ENCODE peak calls at places on chromosomes 4 and X, in ten cellular contexts. One of them, this sample, is unnamed.

GRCh38 chrX:65697915-65698796 is 30.7 kb downstream of the MSN start:
- DNase-seq in CD8-positive, alpha-beta T cell: peak
- DNase-seq in HTR-8/SVneo: no peak
- DNase-seq in suprapubic skin: no peak
- DNase-seq in MCF 10A: no peak
- DNase-seq in CD4-positive, alpha-beta T cell: peak
- DNase-seq in upper lobe of right lung: peak
- DNase-seq in stimulated activated CD8-positive, alpha-beta memory T cell treated with anti-CD3 and anti-CD28 coated beads, Interleukin-7, amount 100 ng/mL, for 24 hours: peak
- DNase-seq in AG04449: no peak
- DNase-seq in astrocyte of the spinal cord: no peak
- DNase-seq in this sample: no peak

GRCh38 chrX:78650906-78651437 is 8.2 kb downstream of the RTL3 start:
- DNase-seq in CD8-positive, alpha-beta T cell: no peak
- DNase-seq in HTR-8/SVneo: no peak
- DNase-seq in suprapubic skin: no peak
- DNase-seq in MCF 10A: no peak
- DNase-seq in CD4-positive, alpha-beta T cell: no peak
- DNase-seq in upper lobe of right lung: no peak
- DNase-seq in stimulated activated CD8-positive, alpha-beta memory T cell treated with anti-CD3 and anti-CD28 coated beads, Interleukin-7, amount 100 ng/mL, for 24 hours: no peak
- DNase-seq in AG04449: peak
- DNase-seq in astrocyte of the spinal cord: peak
- DNase-seq in this sample: no peak

GRCh38 chr4:148874331-148874730 is 432.1 kb upstream of the NR3C2 start:
- DNase-seq in CD8-positive, alpha-beta T cell: no peak
- DNase-seq in HTR-8/SVneo: no peak
- DNase-seq in suprapubic skin: no peak
- DNase-seq in MCF 10A: no peak
- DNase-seq in CD4-positive, alpha-beta T cell: no peak
- DNase-seq in upper lobe of right lung: no peak
- DNase-seq in stimulated activated CD8-positive, alpha-beta memory T cell treated with anti-CD3 and anti-CD28 coated beads, Interleukin-7, amount 100 ng/mL, for 24 hours: no peak
- DNase-seq in AG04449: no peak
- DNase-seq in astrocyte of the spinal cord: no peak
- DNase-seq in this sample: no peak

GRCh38 chr4:154707877-154708276 is 35.9 kb upstream of the LRAT start:
- DNase-seq in CD8-positive, alpha-beta T cell: no peak
- DNase-seq in HTR-8/SVneo: no peak
- DNase-seq in suprapubic skin: no peak
- DNase-seq in MCF 10A: peak
- DNase-seq in CD4-positive, alpha-beta T cell: no peak
- DNase-seq in upper lobe of right lung: no peak
- DNase-seq in stimulated activated CD8-positive, alpha-beta memory T cell treated with anti-CD3 and anti-CD28 coated beads, Interleukin-7, amount 100 ng/mL, for 24 hours: no peak
- DNase-seq in AG04449: no peak
- DNase-seq in astrocyte of the spinal cord: no peak
- DNase-seq in this sample: no peak

GRCh38 chr4:94419549-94419948 is 32.2 kb upstream of the PDLIM5 start:
- DNase-seq in CD8-positive, alpha-beta T cell: no peak
- DNase-seq in HTR-8/SVneo: no peak
- DNase-seq in suprapubic skin: no peak
- DNase-seq in MCF 10A: no peak
- DNase-seq in CD4-positive, alpha-beta T cell: no peak
- DNase-seq in upper lobe of right lung: no peak
- DNase-seq in stimulated activated CD8-positive, alpha-beta memory T cell treated with anti-CD3 and anti-CD28 coated beads, Interleukin-7, amount 100 ng/mL, for 24 hours: no peak
- DNase-seq in AG04449: no peak
- DNase-seq in astrocyte of the spinal cord: no peak
- DNase-seq in this sample: no peak

GRCh38 chr4:145066063-145066501 is 31.9 kb downstream of the ANAPC10 start:
- DNase-seq in CD8-positive, alpha-beta T cell: no peak
- DNase-seq in HTR-8/SVneo: no peak
- DNase-seq in suprapubic skin: no peak
- DNase-seq in MCF 10A: no peak
- DNase-seq in CD4-positive, alpha-beta T cell: no peak
- DNase-seq in upper lobe of right lung: no peak
- DNase-seq in stimulated activated CD8-positive, alpha-beta memory T cell treated with anti-CD3 and anti-CD28 coated beads, Interleukin-7, amount 100 ng/mL, for 24 hours: no peak
- DNase-seq in AG04449: no peak
- DNase-seq in astrocyte of the spinal cord: peak
- DNase-seq in this sample: no peak

GRCh38 chr4:576991-577498 is 950 bp upstream of the TMEM271 start:
- DNase-seq in CD8-positive, alpha-beta T cell: no peak
- DNase-seq in HTR-8/SVneo: no peak
- DNase-seq in suprapubic skin: no peak
- DNase-seq in MCF 10A: peak
- DNase-seq in CD4-positive, alpha-beta T cell: no peak
- DNase-seq in upper lobe of right lung: no peak
- DNase-seq in stimulated activated CD8-positive, alpha-beta memory T cell treated with anti-CD3 and anti-CD28 coated beads, Interleukin-7, amount 100 ng/mL, for 24 hours: no peak
- DNase-seq in AG04449: no peak
- DNase-seq in astrocyte of the spinal cord: no peak
- DNase-seq in this sample: no peak

GRCh38 chr4:47525154-47525819 is 40.2 kb downstream of the ATP10D start:
- DNase-seq in CD8-positive, alpha-beta T cell: no peak
- DNase-seq in HTR-8/SVneo: peak
- DNase-seq in suprapubic skin: no peak
- DNase-seq in MCF 10A: peak
- DNase-seq in CD4-positive, alpha-beta T cell: no peak
- DNase-seq in upper lobe of right lung: no peak
- DNase-seq in stimulated activated CD8-positive, alpha-beta memory T cell treated with anti-CD3 and anti-CD28 coated beads, Interleukin-7, amount 100 ng/mL, for 24 hours: no peak
- DNase-seq in AG04449: peak
- DNase-seq in astrocyte of the spinal cord: peak
- DNase-seq in this sample: no peak

GRCh38 chrX:79146552-79147390 is 2.3 kb downstream of the GPR174 start:
- DNase-seq in CD8-positive, alpha-beta T cell: no peak
- DNase-seq in HTR-8/SVneo: no peak
- DNase-seq in suprapubic skin: no peak
- DNase-seq in MCF 10A: no peak
- DNase-seq in CD4-positive, alpha-beta T cell: no peak
- DNase-seq in upper lobe of right lung: no peak
- DNase-seq in stimulated activated CD8-positive, alpha-beta memory T cell treated with anti-CD3 and anti-CD28 coated beads, Interleukin-7, amount 100 ng/mL, for 24 hours: no peak
- DNase-seq in AG04449: no peak
- DNase-seq in astrocyte of the spinal cord: no peak
- DNase-seq in this sample: no peak

GRCh38 chr4:138460477-138460876 is 218.3 kb upstream of the SLC7A11 start:
- DNase-seq in CD8-positive, alpha-beta T cell: no peak
- DNase-seq in HTR-8/SVneo: no peak
- DNase-seq in suprapubic skin: no peak
- DNase-seq in MCF 10A: no peak
- DNase-seq in CD4-positive, alpha-beta T cell: no peak
- DNase-seq in upper lobe of right lung: no peak
- DNase-seq in stimulated activated CD8-positive, alpha-beta memory T cell treated with anti-CD3 and anti-CD28 coated beads, Interleukin-7, amount 100 ng/mL, for 24 hours: no peak
- DNase-seq in AG04449: no peak
- DNase-seq in astrocyte of the spinal cord: no peak
- DNase-seq in this sample: no peak

GRCh38 chrX:104419211-104419610 is 146.8 kb upstream of the IL1RAPL2 start:
- DNase-seq in CD8-positive, alpha-beta T cell: no peak
- DNase-seq in HTR-8/SVneo: no peak
- DNase-seq in suprapubic skin: no peak
- DNase-seq in MCF 10A: peak
- DNase-seq in CD4-positive, alpha-beta T cell: no peak
- DNase-seq in upper lobe of right lung: no peak
- DNase-seq in stimulated activated CD8-positive, alpha-beta memory T cell treated with anti-CD3 and anti-CD28 coated beads, Interleukin-7, amount 100 ng/mL, for 24 hours: no peak
- DNase-seq in AG04449: no peak
- DNase-seq in astrocyte of the spinal cord: peak
- DNase-seq in this sample: peak

GRCh38 chrX:150507251-150507856 is 61.1 kb upstream of the MTM1 start:
- DNase-seq in CD8-positive, alpha-beta T cell: no peak
- DNase-seq in HTR-8/SVneo: no peak
- DNase-seq in suprapubic skin: no peak
- DNase-seq in MCF 10A: no peak
- DNase-seq in CD4-positive, alpha-beta T cell: no peak
- DNase-seq in upper lobe of right lung: no peak
- DNase-seq in stimulated activated CD8-positive, alpha-beta memory T cell treated with anti-CD3 and anti-CD28 coated beads, Interleukin-7, amount 100 ng/mL, for 24 hours: no peak
- DNase-seq in AG04449: no peak
- DNase-seq in astrocyte of the spinal cord: peak
- DNase-seq in this sample: no peak

GRCh38 chr4:151294833-151295496 is 18.0 kb downstream of the PRSS48 start:
- DNase-seq in CD8-positive, alpha-beta T cell: no peak
- DNase-seq in HTR-8/SVneo: no peak
- DNase-seq in suprapubic skin: no peak
- DNase-seq in MCF 10A: no peak
- DNase-seq in CD4-positive, alpha-beta T cell: no peak
- DNase-seq in upper lobe of right lung: no peak
- DNase-seq in stimulated activated CD8-positive, alpha-beta memory T cell treated with anti-CD3 and anti-CD28 coated beads, Interleukin-7, amount 100 ng/mL, for 24 hours: no peak
- DNase-seq in AG04449: no peak
- DNase-seq in astrocyte of the spinal cord: no peak
- DNase-seq in this sample: no peak

GRCh38 chr4:141246243-141246642 is 25.5 kb downstream of the ZNF330 start:
- DNase-seq in CD8-positive, alpha-beta T cell: no peak
- DNase-seq in HTR-8/SVneo: peak
- DNase-seq in suprapubic skin: no peak
- DNase-seq in MCF 10A: peak
- DNase-seq in CD4-positive, alpha-beta T cell: no peak
- DNase-seq in upper lobe of right lung: no peak
- DNase-seq in stimulated activated CD8-positive, alpha-beta memory T cell treated with anti-CD3 and anti-CD28 coated beads, Interleukin-7, amount 100 ng/mL, for 24 hours: no peak
- DNase-seq in AG04449: peak
- DNase-seq in astrocyte of the spinal cord: peak
- DNase-seq in this sample: no peak

GRCh38 chrX:17024896-17025295 is 78.4 kb downstream of the REPS2 start:
- DNase-seq in CD8-positive, alpha-beta T cell: no peak
- DNase-seq in HTR-8/SVneo: no peak
- DNase-seq in suprapubic skin: no peak
- DNase-seq in MCF 10A: no peak
- DNase-seq in CD4-positive, alpha-beta T cell: no peak
- DNase-seq in upper lobe of right lung: no peak
- DNase-seq in stimulated activated CD8-positive, alpha-beta memory T cell treated with anti-CD3 and anti-CD28 coated beads, Interleukin-7, amount 100 ng/mL, for 24 hours: no peak
- DNase-seq in AG04449: no peak
- DNase-seq in astrocyte of the spinal cord: no peak
- DNase-seq in this sample: no peak

GRCh38 chr4:140595065-140595464 is 26.3 kb upstream of the UCP1 start:
- DNase-seq in CD8-positive, alpha-beta T cell: no peak
- DNase-seq in HTR-8/SVneo: no peak
- DNase-seq in suprapubic skin: no peak
- DNase-seq in MCF 10A: peak
- DNase-seq in CD4-positive, alpha-beta T cell: no peak
- DNase-seq in upper lobe of right lung: no peak
- DNase-seq in stimulated activated CD8-positive, alpha-beta memory T cell treated with anti-CD3 and anti-CD28 coated beads, Interleukin-7, amount 100 ng/mL, for 24 hours: no peak
- DNase-seq in AG04449: no peak
- DNase-seq in astrocyte of the spinal cord: no peak
- DNase-seq in this sample: no peak

GRCh38 chr4:150173854-150174398 is 95.7 kb downstream of the DCLK2 start:
- DNase-seq in CD8-positive, alpha-beta T cell: no peak
- DNase-seq in HTR-8/SVneo: no peak
- DNase-seq in suprapubic skin: no peak
- DNase-seq in MCF 10A: no peak
- DNase-seq in CD4-positive, alpha-beta T cell: no peak
- DNase-seq in upper lobe of right lung: no peak
- DNase-seq in stimulated activated CD8-positive, alpha-beta memory T cell treated with anti-CD3 and anti-CD28 coated beads, Interleukin-7, amount 100 ng/mL, for 24 hours: no peak
- DNase-seq in AG04449: no peak
- DNase-seq in astrocyte of the spinal cord: peak
- DNase-seq in this sample: no peak

GRCh38 chr4:81470456-81471327 is 1.0 kb downstream of the RASGEF1B start:
- DNase-seq in CD8-positive, alpha-beta T cell: peak
- DNase-seq in HTR-8/SVneo: no peak
- DNase-seq in suprapubic skin: peak
- DNase-seq in MCF 10A: no peak
- DNase-seq in CD4-positive, alpha-beta T cell: peak
- DNase-seq in upper lobe of right lung: peak
- DNase-seq in stimulated activated CD8-positive, alpha-beta memory T cell treated with anti-CD3 and anti-CD28 coated beads, Interleukin-7, amount 100 ng/mL, for 24 hours: no peak
- DNase-seq in AG04449: no peak
- DNase-seq in astrocyte of the spinal cord: no peak
- DNase-seq in this sample: no peak

GRCh38 chr4:87823741-87824140 is 9.0 kb upstream of the MEPE start:
- DNase-seq in CD8-positive, alpha-beta T cell: no peak
- DNase-seq in HTR-8/SVneo: no peak
- DNase-seq in suprapubic skin: no peak
- DNase-seq in MCF 10A: no peak
- DNase-seq in CD4-positive, alpha-beta T cell: no peak
- DNase-seq in upper lobe of right lung: no peak
- DNase-seq in stimulated activated CD8-positive, alpha-beta memory T cell treated with anti-CD3 and anti-CD28 coated beads, Interleukin-7, amount 100 ng/mL, for 24 hours: no peak
- DNase-seq in AG04449: no peak
- DNase-seq in astrocyte of the spinal cord: no peak
- DNase-seq in this sample: no peak

GRCh38 chr4:139858436-139859225 is 193.0 kb downstream of the MGST2 start:
- DNase-seq in CD8-positive, alpha-beta T cell: no peak
- DNase-seq in HTR-8/SVneo: no peak
- DNase-seq in suprapubic skin: no peak
- DNase-seq in MCF 10A: no peak
- DNase-seq in CD4-positive, alpha-beta T cell: no peak
- DNase-seq in upper lobe of right lung: no peak
- DNase-seq in stimulated activated CD8-positive, alpha-beta memory T cell treated with anti-CD3 and anti-CD28 coated beads, Interleukin-7, amount 100 ng/mL, for 24 hours: no peak
- DNase-seq in AG04449: no peak
- DNase-seq in astrocyte of the spinal cord: no peak
- DNase-seq in this sample: no peak

GRCh38 chrX:1537031-1537715 is at the start of gene P2RY8:
- DNase-seq in CD8-positive, alpha-beta T cell: peak
- DNase-seq in HTR-8/SVneo: peak
- DNase-seq in suprapubic skin: peak
- DNase-seq in MCF 10A: peak
- DNase-seq in CD4-positive, alpha-beta T cell: peak
- DNase-seq in upper lobe of right lung: peak
- DNase-seq in stimulated activated CD8-positive, alpha-beta memory T cell treated with anti-CD3 and anti-CD28 coated beads, Interleukin-7, amount 100 ng/mL, for 24 hours: no peak
- DNase-seq in AG04449: no peak
- DNase-seq in astrocyte of the spinal cord: no peak
- DNase-seq in this sample: no peak

GRCh38 chrX:11180571-11180970 is 69.4 kb downstream of the HCCS start:
- DNase-seq in CD8-positive, alpha-beta T cell: no peak
- DNase-seq in HTR-8/SVneo: no peak
- DNase-seq in suprapubic skin: no peak
- DNase-seq in MCF 10A: peak
- DNase-seq in CD4-positive, alpha-beta T cell: no peak
- DNase-seq in upper lobe of right lung: no peak
- DNase-seq in stimulated activated CD8-positive, alpha-beta memory T cell treated with anti-CD3 and anti-CD28 coated beads, Interleukin-7, amount 100 ng/mL, for 24 hours: no peak
- DNase-seq in AG04449: no peak
- DNase-seq in astrocyte of the spinal cord: no peak
- DNase-seq in this sample: no peak

GRCh38 chr4:148016063-148016637 is 284.3 kb downstream of the ARHGAP10 start:
- DNase-seq in CD8-positive, alpha-beta T cell: no peak
- DNase-seq in HTR-8/SVneo: no peak
- DNase-seq in suprapubic skin: no peak
- DNase-seq in MCF 10A: no peak
- DNase-seq in CD4-positive, alpha-beta T cell: no peak
- DNase-seq in upper lobe of right lung: no peak
- DNase-seq in stimulated activated CD8-positive, alpha-beta memory T cell treated with anti-CD3 and anti-CD28 coated beads, Interleukin-7, amount 100 ng/mL, for 24 hours: no peak
- DNase-seq in AG04449: no peak
- DNase-seq in astrocyte of the spinal cord: no peak
- DNase-seq in this sample: no peak

GRCh38 chr4:175469519-175469918 is 342.5 kb downstream of the GPM6A start:
- DNase-seq in CD8-positive, alpha-beta T cell: no peak
- DNase-seq in HTR-8/SVneo: peak
- DNase-seq in suprapubic skin: no peak
- DNase-seq in MCF 10A: peak
- DNase-seq in CD4-positive, alpha-beta T cell: no peak
- DNase-seq in upper lobe of right lung: no peak
- DNase-seq in stimulated activated CD8-positive, alpha-beta memory T cell treated with anti-CD3 and anti-CD28 coated beads, Interleukin-7, amount 100 ng/mL, for 24 hours: no peak
- DNase-seq in AG04449: no peak
- DNase-seq in astrocyte of the spinal cord: peak
- DNase-seq in this sample: peak

GRCh38 chrX:39675619-39676018 is 422.1 kb downstream of the BCOR start:
- DNase-seq in CD8-positive, alpha-beta T cell: no peak
- DNase-seq in HTR-8/SVneo: no peak
- DNase-seq in suprapubic skin: no peak
- DNase-seq in MCF 10A: peak
- DNase-seq in CD4-positive, alpha-beta T cell: no peak
- DNase-seq in upper lobe of right lung: no peak
- DNase-seq in stimulated activated CD8-positive, alpha-beta memory T cell treated with anti-CD3 and anti-CD28 coated beads, Interleukin-7, amount 100 ng/mL, for 24 hours: no peak
- DNase-seq in AG04449: no peak
- DNase-seq in astrocyte of the spinal cord: no peak
- DNase-seq in this sample: no peak

This sample was measured in RWPE2.